ENCODE peak calls at places on chromosomes 3 and 15, in seven cellular contexts. One of them, this sample, is unnamed.

GRCh38 chr3:119288669-119289068 is 5.5 kb upstream of the ARHGAP31 start:
- DNase-seq in HL-60: no peak
- DNase-seq in progenitor cell of endocrine pancreas: no peak
- DNase-seq in HS-5: no peak
- DNase-seq in Right ventricle myocardium superior: no peak
- DNase-seq in NCI-H1105 treated with DMSO at 0.1 percent for 48 hours: no peak
- DNase-seq in LHCN-M2: no peak
- DNase-seq in this sample: no peak

GRCh38 chr3:58627580-58627894 is 39.0 kb downstream of the FAM3D start:
- DNase-seq in LHCN-M2: no peak
- DNase-seq in progenitor cell of endocrine pancreas: no peak
- DNase-seq in HS-5: no peak
- DNase-seq in NCI-H1105 treated with DMSO at 0.1 percent for 48 hours: peak; percentile 3
- DNase-seq in HL-60: no peak
- DNase-seq in Right ventricle myocardium superior: peak; percentile 75
- DNase-seq in this sample: no peak

GRCh38 chr3:52227117-52227516 is 1.7 kb upstream of the TLR9 start:
- DNase-seq in HS-5: no peak
- DNase-seq in LHCN-M2: no peak
- DNase-seq in NCI-H1105 treated with DMSO at 0.1 percent for 48 hours: no peak
- DNase-seq in HL-60: no peak
- DNase-seq in progenitor cell of endocrine pancreas: no peak
- DNase-seq in Right ventricle myocardium superior: no peak
- DNase-seq in this sample: no peak

GRCh38 chr3:146491303-146491702 is 21.9 kb upstream of the PLSCR2 start:
- DNase-seq in progenitor cell of endocrine pancreas: no peak
- DNase-seq in LHCN-M2: peak; percentile 70
- DNase-seq in Right ventricle myocardium superior: no peak
- DNase-seq in NCI-H1105 treated with DMSO at 0.1 percent for 48 hours: no peak
- DNase-seq in HS-5: no peak
- DNase-seq in HL-60: no peak
- DNase-seq in this sample: no peak

GRCh38 chr3:18902081-18902793 is 246.1 kb upstream of the KCNH8 start:
- DNase-seq in LHCN-M2: no peak
- DNase-seq in NCI-H1105 treated with DMSO at 0.1 percent for 48 hours: no peak
- DNase-seq in HS-5: no peak
- DNase-seq in Right ventricle myocardium superior: no peak
- DNase-seq in HL-60: no peak
- DNase-seq in progenitor cell of endocrine pancreas: no peak
- DNase-seq in this sample: no peak

GRCh38 chr3:147360936-147361670 is 45.2 kb downstream of the ZIC4 start:
- DNase-seq in Right ventricle myocardium superior: no peak
- DNase-seq in NCI-H1105 treated with DMSO at 0.1 percent for 48 hours: peak; percentile 88
- DNase-seq in HS-5: no peak
- DNase-seq in HL-60: no peak
- DNase-seq in LHCN-M2: no peak
- DNase-seq in progenitor cell of endocrine pancreas: no peak
- DNase-seq in this sample: no peak

GRCh38 chr3:5190147-5190791 is 2.8 kb downstream of the EDEM1 start:
- DNase-seq in Right ventricle myocardium superior: no peak
- DNase-seq in HS-5: no peak
- DNase-seq in HL-60: no peak
- DNase-seq in progenitor cell of endocrine pancreas: no peak
- DNase-seq in NCI-H1105 treated with DMSO at 0.1 percent for 48 hours: no peak
- DNase-seq in LHCN-M2: no peak
- DNase-seq in this sample: no peak

GRCh38 chr3:47418167-47419082 is 37.6 kb downstream of the PTPN23 start:
- DNase-seq in HS-5: no peak
- DNase-seq in progenitor cell of endocrine pancreas: no peak
- DNase-seq in Right ventricle myocardium superior: peak; percentile 34
- DNase-seq in NCI-H1105 treated with DMSO at 0.1 percent for 48 hours: no peak
- DNase-seq in LHCN-M2: no peak
- DNase-seq in HL-60: no peak
- DNase-seq in this sample: no peak

GRCh38 chr3:9777695-9778023 is 7.9 kb upstream of the CAMK1 start:
- DNase-seq in HS-5: no peak
- DNase-seq in NCI-H1105 treated with DMSO at 0.1 percent for 48 hours: no peak
- DNase-seq in progenitor cell of endocrine pancreas: no peak
- DNase-seq in Right ventricle myocardium superior: no peak
- DNase-seq in HL-60: no peak
- DNase-seq in LHCN-M2: no peak
- DNase-seq in this sample: no peak

GRCh38 chr15:69044899-69045298 is 30.4 kb downstream of the NOX5 start:
- DNase-seq in HL-60: peak; percentile 25
- DNase-seq in LHCN-M2: peak; percentile 35
- DNase-seq in HS-5: peak; percentile 73
- DNase-seq in Right ventricle myocardium superior: no peak
- DNase-seq in NCI-H1105 treated with DMSO at 0.1 percent for 48 hours: no peak
- DNase-seq in progenitor cell of endocrine pancreas: no peak
- DNase-seq in this sample: no peak

GRCh38 chr3:133915685-133916639 is 20.3 kb upstream of the RAB6B start:
- DNase-seq in HL-60: no peak
- DNase-seq in progenitor cell of endocrine pancreas: no peak
- DNase-seq in NCI-H1105 treated with DMSO at 0.1 percent for 48 hours: no peak
- DNase-seq in Right ventricle myocardium superior: no peak
- DNase-seq in HS-5: no peak
- DNase-seq in LHCN-M2: no peak
- DNase-seq in this sample: no peak

GRCh38 chr3:11118181-11118682 is 36.1 kb upstream of the HRH1 start:
- DNase-seq in LHCN-M2: peak; percentile 83
- DNase-seq in HL-60: no peak
- DNase-seq in progenitor cell of endocrine pancreas: no peak
- DNase-seq in HS-5: no peak
- DNase-seq in NCI-H1105 treated with DMSO at 0.1 percent for 48 hours: no peak
- DNase-seq in Right ventricle myocardium superior: no peak
- DNase-seq in this sample: no peak